ENCODE peak calls at places on chromosomes 2 and 18, in five cellular contexts. Y is activated gamma-delta T cell treated with anti-CD3 and anti-CD28 coated beads, Interleukin-2, amount 50 U/mL, for 16 hours; O is NCI-H82; T is body of pancreas; S is heart left ventricle. E is an unnamed sample.

GRCh38 chr2:179817181-179817841 is 44.1 kb downstream of the ZNF385B start:
- DNase-seq in T (no peak), O (no peak), S (no peak), Y (no peak), E (no peak)

GRCh38 chr2:203600286-203600685 is 65.2 kb upstream of the RAPH1 start:
- DNase-seq in O (no peak), T (no peak), Y (no peak), S (no peak), E (no peak)

GRCh38 chr2:223486741-223487140 is 115.4 kb downstream of the SCG2 start:
- DNase-seq in S (no peak), Y (no peak), T (no peak), O (peak), E (no peak)

GRCh38 chr2:25388491-25388890 is 46.8 kb upstream of the DNMT3A start:
- DNase-seq in O (no peak), T (no peak), S (no peak), Y (no peak), E (no peak)

GRCh38 chr18:24530630-24531111 is 70.2 kb downstream of the HRH4 start:
- DNase-seq in S (no peak), O (peak), T (no peak), Y (no peak), E (no peak)

GRCh38 chr2:72824224-72824842 is 1.5 kb downstream of the EXOC6B start:
- DNase-seq in S (no peak), O (peak), T (no peak), Y (no peak), E (no peak)

GRCh38 chr2:196278491-196278911 is 107.1 kb upstream of the STK17B start:
- DNase-seq in O (no peak), T (no peak), Y (no peak), S (no peak), E (no peak)

GRCh38 chr2:23385351-23385747 is 370 bp downstream of the KLHL29 start:
- DNase-seq in T (peak), S (no peak), O (peak), Y (no peak), E (no peak)

GRCh38 chr18:43574974-43575373 is 297.7 kb upstream of the SYT4 start:
- DNase-seq in T (no peak), O (no peak), S (no peak), Y (no peak), E (no peak)

GRCh38 chr18:12659904-12660605 is 2.1 kb upstream of the SPIRE1 start:
- DNase-seq in O (peak), T (peak), S (no peak), Y (no peak), E (peak)

GRCh38 chr2:217489145-217489960 is 513.4 kb downstream of the TNS1 start:
- DNase-seq in T (no peak), S (no peak), Y (no peak), O (no peak), E (peak)

GRCh38 chr18:46477425-46478011 is 179.5 kb downstream of the LOXHD1 start:
- DNase-seq in O (no peak), T (no peak), Y (no peak), S (no peak), E (no peak)

GRCh38 chr2:42324244-42324643 is 36.8 kb downstream of the COX7A2L start:
- DNase-seq in O (no peak), Y (no peak), S (no peak), T (no peak), E (no peak)

GRCh38 chr2:105546623-105546964 is 147.7 kb upstream of the FHL2 start:
- DNase-seq in T (no peak), S (no peak), O (no peak), Y (no peak), E (no peak)

GRCh38 chr18:49368876-49369440 is 91.5 kb downstream of the DYM start:
- DNase-seq in S (no peak), T (peak), Y (no peak), O (no peak), E (no peak)

GRCh38 chr18:24322594-24323136 is 75.0 kb downstream of the OSBPL1A start:
- DNase-seq in Y (no peak), S (no peak), T (no peak), O (no peak), E (no peak)

GRCh38 chr18:8745355-8746014 is 40.1 kb downstream of the MTCL1 start:
- DNase-seq in Y (no peak), O (no peak), S (no peak), T (no peak), E (no peak)

E was measured in NCI-H1048.